ENCODE peak calls at places on chromosome 14, in five cellular contexts. F is endothelial cell; N is T-cell; K is cardiac muscle cell; D is activated CD4-positive, alpha-beta T cell treated with anti-CD3 and anti-CD28 coated beads for 4 hours. W is an unnamed sample.

GRCh38 chr14:22721213-22721612 is 45.3 kb upstream of the OXA1L start:
- DNase-seq in K (no peak), N (no peak), D (no peak), F (no peak), W (no peak)

GRCh38 chr14:34034447-34035176 is 83.7 kb upstream of the EGLN3 start:
- DNase-seq in N (no peak), K (no peak), D (no peak), F (no peak), W (no peak)

GRCh38 chr14:70036665-70037064 is 152.1 kb downstream of the SLC8A3 start:
- DNase-seq in F (peak; percentile 24), K (peak; percentile 50), N (no peak), D (no peak), W (no peak)

GRCh38 chr14:76615331-76615730 is 145.9 kb upstream of the VASH1 start:
- DNase-seq in K (no peak), N (no peak), D (no peak), F (no peak), W (no peak)

GRCh38 chr14:63418020-63418419 is 99.3 kb upstream of the GPHB5 start:
- DNase-seq in F (no peak), N (no peak), D (no peak), K (no peak), W (no peak)

GRCh38 chr14:95452890-95453712 is 63.3 kb downstream of the SYNE3 start:
- DNase-seq in F (no peak), D (no peak), K (no peak), N (no peak), W (no peak)

GRCh38 chr14:99681101-99681831 is 2.8 kb upstream of the CYP46A1 start:
- DNase-seq in F (no peak), N (no peak), D (no peak), K (no peak), W (no peak)

GRCh38 chr14:105891631-105892452 is 365.5 kb downstream of the TMEM121 start:
- DNase-seq in N (no peak), K (no peak), F (no peak), D (no peak), W (no peak)

GRCh38 chr14:22010532-22011242 is 337.1 kb upstream of the OR4E1 start:
- DNase-seq in N (no peak), K (no peak), D (no peak), F (no peak), W (no peak)

GRCh38 chr14:41449057-41449456 is 157.6 kb upstream of the LRFN5 start:
- DNase-seq in D (no peak), N (no peak), K (no peak), F (no peak), W (no peak)

GRCh38 chr14:100237735-100238418 is 1.1 kb upstream of the YY1 start:
- DNase-seq in D (peak; percentile 26), F (peak; percentile 44), N (peak; percentile 31), K (peak; percentile 79), W (no peak)